ENCODE peak calls at places on chromosomes 13 and 19, in ten cellular contexts. D is AG08395; M is Peyer's patch; X is activated naive CD4-positive, alpha-beta T cell; O is heart right ventricle; P is iris pigment epithelial cell; E is substantia nigra; U is ureter; N is small intestine; F is pancreas. V is an unnamed sample.

GRCh38 chr19:47637550-47637949 is 28.6 kb downstream of the BICRA start:
- DNase-seq in F (no peak), O (no peak), U (no peak), N (no peak), M (no peak), D (peak; percentile 56), X (no peak), P (peak; percentile 90), E (no peak), V (no peak)

GRCh38 chr13:46489586-46490023 is 63.4 kb upstream of the LRCH1 start:
- DNase-seq in F (no peak), O (no peak), D (peak; percentile 75), U (no peak), M (no peak), N (no peak), X (no peak), P (peak; percentile 60), E (no peak), V (no peak)

GRCh38 chr13:20702530-20702929 is 969 bp upstream of the IL17D start:
- DNase-seq in N (peak; percentile 81), M (no peak), X (no peak), D (no peak), U (no peak), E (no peak), P (no peak), F (no peak), O (no peak), V (no peak)

GRCh38 chr19:13055213-13056051 is 47.2 kb downstream of the LYL1 start:
- DNase-seq in E (no peak), O (peak; percentile 80), P (peak; percentile 93), F (peak; percentile 72), D (peak; percentile 89), U (peak; percentile 82), N (no peak), M (no peak), X (no peak), V (no peak)

GRCh38 chr13:113616991-113617749 is 32.6 kb downstream of the TFDP1 start:
- DNase-seq in D (no peak), N (no peak), E (no peak), O (no peak), X (no peak), P (peak; percentile 79), F (peak; percentile 8), U (no peak), M (no peak), V (no peak)

GRCh38 chr13:79228972-79229371 is 177.1 kb downstream of the RBM26 start:
- DNase-seq in O (no peak), U (peak; percentile 45), X (no peak), P (no peak), E (no peak), M (no peak), N (no peak), F (no peak), D (no peak), V (no peak)

GRCh38 chr13:26198116-26198515 is 24.0 kb downstream of the RNF6 start:
- DNase-seq in X (no peak), M (no peak), D (no peak), U (no peak), E (no peak), N (no peak), F (no peak), O (no peak), P (no peak), V (no peak)

GRCh38 chr13:80841346-80841882 is 500.5 kb upstream of the SPRY2 start:
- DNase-seq in F (no peak), P (no peak), X (no peak), O (no peak), M (no peak), U (no peak), N (no peak), D (no peak), E (no peak), V (no peak)

GRCh38 chr13:75803175-75803611 is 167.1 kb downstream of the LMO7 start:
- DNase-seq in X (peak; percentile 16), F (no peak), E (no peak), M (no peak), P (no peak), U (no peak), N (peak; percentile 44), D (no peak), O (no peak), V (no peak)

GRCh38 chr19:13396256-13397080 is 109.8 kb downstream of the CACNA1A start:
- DNase-seq in F (peak; percentile 42), E (peak; percentile 0), M (peak; percentile 52), O (peak; percentile 27), X (no peak), D (peak; percentile 81), P (peak; percentile 67), N (peak; percentile 11), U (no peak), V (peak; percentile 76)

GRCh38 chr19:48819366-48819816 is 8.6 kb upstream of the BCAT2 start:
- DNase-seq in U (peak; percentile 92), D (peak; percentile 87), P (peak; percentile 83), X (no peak), M (peak; percentile 84), O (peak; percentile 85), F (peak; percentile 95), E (no peak), N (peak; percentile 73), V (no peak)

GRCh38 chr19:47310819-47311218 is 1.2 kb downstream of the C5AR1 start:
- DNase-seq in D (no peak), O (peak; percentile 42), X (no peak), M (no peak), N (no peak), U (no peak), E (no peak), F (peak; percentile 43), P (peak; percentile 46), V (no peak)

GRCh38 chr19:11195169-11195568 is 2.2 kb downstream of the KANK2 start:
- DNase-seq in D (no peak), E (no peak), F (peak; percentile 40), P (peak; percentile 38), N (no peak), X (no peak), O (peak; percentile 52), U (no peak), M (no peak), V (no peak)

GRCh38 chr13:23707674-23708073 is 137.5 kb downstream of the TNFRSF19 start:
- DNase-seq in X (no peak), O (no peak), F (no peak), D (no peak), N (no peak), E (no peak), U (no peak), P (peak; percentile 67), M (no peak), V (peak; percentile 55)

GRCh38 chr13:113179374-113180230 is 21.2 kb downstream of the PROZ start:
- DNase-seq in O (peak; percentile 21), P (peak; percentile 81), D (no peak), U (no peak), E (no peak), F (no peak), M (no peak), X (no peak), N (no peak), V (no peak)